ENCODE peak calls at places on chromosomes 1 and 21, in eight cellular contexts. I is fibroblast of lung; T is EL; C is amniotic epithelial cell; J is nephron progenitor cell; L is ovary; V is GM19239; Q is activated CD4-positive, CD25-positive, alpha-beta regulatory T cell treated with anti-CD3 and anti-CD28 coated beads, Interleukin-2, amount 50 U/mL, for 16 hours. G is an unnamed sample.

GRCh38 chr1:190474587-190475305 is 2.9 kb downstream of the BRINP3 start:
- DNase-seq in I (peak), J (peak), C (peak), T (no peak), V (no peak), Q (no peak), L (no peak), G (no peak)

GRCh38 chr1:170776777-170777176 is 112.8 kb downstream of the PRRX1 start:
- DNase-seq in L (no peak), I (no peak), J (no peak), V (no peak), C (no peak), Q (no peak), T (no peak), G (no peak)

GRCh38 chr1:151936653-151937052 is 27.3 kb upstream of the THEM4 start:
- DNase-seq in V (no peak), C (no peak), I (no peak), J (peak), Q (no peak), T (no peak), L (no peak), G (no peak)

GRCh38 chr1:23957096-23957495 is 2.5 kb upstream of the PNRC2 start:
- DNase-seq in C (no peak), Q (no peak), J (no peak), T (no peak), V (no peak), L (no peak), I (no peak), G (no peak)

GRCh38 chr1:26748351-26748750 is 39.4 kb upstream of the PIGV start:
- DNase-seq in I (no peak), Q (no peak), T (no peak), L (no peak), C (no peak), J (no peak), V (no peak), G (no peak)

GRCh38 chr1:246647113-246647512 is 77.1 kb upstream of the SCCPDH start:
- DNase-seq in C (peak), V (no peak), J (peak), Q (no peak), T (peak), L (no peak), I (peak), G (peak)

GRCh38 chr1:235292790-235293189 is 35.2 kb downstream of the ARID4B start:
- DNase-seq in Q (no peak), I (no peak), C (no peak), L (no peak), J (no peak), T (no peak), V (no peak), G (no peak)

GRCh38 chr1:3023994-3024393 is 2.7 kb downstream of the ACTRT2 start:
- DNase-seq in J (no peak), C (no peak), T (no peak), Q (no peak), L (no peak), V (no peak), I (no peak), G (no peak)

GRCh38 chr1:198575292-198575691 is 34.8 kb upstream of the ATP6V1G3 start:
- DNase-seq in V (no peak), C (no peak), Q (no peak), T (no peak), L (no peak), I (no peak), J (no peak), G (no peak)

GRCh38 chr21:43805275-43805800 is 16.0 kb downstream of the RRP1 start:
- DNase-seq in T (no peak), L (no peak), V (peak), C (no peak), J (no peak), I (no peak), Q (no peak), G (no peak)

GRCh38 chr1:5993553-5994510 is 1.6 kb upstream of the NPHP4 start:
- DNase-seq in V (no peak), Q (no peak), C (no peak), T (no peak), J (no peak), I (no peak), L (peak), G (no peak)

GRCh38 chr1:174217787-174218574 is 58.7 kb downstream of the RABGAP1L start:
- DNase-seq in J (no peak), L (no peak), V (no peak), Q (no peak), T (peak), I (peak), C (peak), G (no peak)

GRCh38 chr1:193326296-193326695 is 139.9 kb upstream of the B3GALT2 start:
- DNase-seq in Q (no peak), I (no peak), T (no peak), J (no peak), V (no peak), C (no peak), L (no peak), G (no peak)

GRCh38 chr1:172497230-172497629 is 35.7 kb upstream of the SUCO start:
- DNase-seq in J (peak), Q (no peak), I (peak), C (peak), T (peak), V (no peak), L (no peak), G (no peak)

GRCh38 chr1:225735252-225736149 is 42.1 kb upstream of the SRP9 start:
- DNase-seq in V (no peak), C (peak), J (peak), T (peak), L (peak), I (peak), Q (no peak), G (peak)

GRCh38 chr1:59243978-59244377 is 52.9 kb upstream of the FGGY start:
- DNase-seq in V (no peak), T (no peak), I (no peak), J (no peak), C (no peak), Q (no peak), L (no peak), G (no peak)

GRCh38 chr1:78830321-78830720 is 176.2 kb downstream of the ADGRL4 start:
- DNase-seq in C (no peak), J (no peak), L (no peak), I (peak), V (no peak), T (no peak), Q (no peak), G (no peak)

GRCh38 chr1:171422489-171422888 is 62.8 kb upstream of the PRRC2C start:
- DNase-seq in I (peak), Q (no peak), J (no peak), C (peak), T (peak), V (no peak), L (no peak), G (no peak)

GRCh38 chr1:30300669-30301068 is 422.7 kb downstream of the MATN1 start:
- DNase-seq in J (no peak), C (no peak), L (no peak), I (no peak), V (no peak), Q (no peak), T (no peak), G (no peak)

GRCh38 chr1:25779894-25780293 is 20.1 kb upstream of the SELENON start:
- DNase-seq in C (no peak), L (no peak), V (no peak), J (no peak), Q (no peak), I (no peak), T (no peak), G (no peak)

GRCh38 chr1:198937231-198938031 is 298.6 kb downstream of the PTPRC start:
- DNase-seq in Q (no peak), T (peak), C (peak), V (peak), J (no peak), L (no peak), I (peak), G (peak)

GRCh38 chr1:181318022-181318857 is 165.1 kb upstream of the CACNA1E start:
- DNase-seq in L (no peak), T (no peak), V (no peak), C (no peak), Q (no peak), J (peak), I (no peak), G (no peak)

GRCh38 chr1:235329139-235329808 is 904 bp downstream of the GGPS1 start:
- DNase-seq in J (peak), V (no peak), L (peak), T (peak), C (peak), Q (no peak), I (peak), G (peak)

GRCh38 chr21:38413958-38414506 is 84.2 kb downstream of the ERG start:
- DNase-seq in Q (no peak), I (no peak), L (no peak), C (no peak), J (no peak), V (no peak), T (no peak), G (no peak)

G was measured in testis.